ENCODE peak calls at places on chromosomes 7 and 10, in five cellular contexts. One of them, this sample, is unnamed.
A peak's percentile ranks its signal among the peaks of the same experiment; 100 is the strongest.

GRCh38 chr10:31318382-31318853 is 598 bp upstream of the ZEB1 start:
- DNase-seq in H1: no peak
- DNase-seq in neuronal stem cell: no peak
- DNase-seq in H9: peak; percentile 44
- DNase-seq in mesenchymal stem cell: peak; percentile 73
- DNase-seq in this sample: no peak

GRCh38 chr7:2774280-2774679 is 69.8 kb downstream of the GNA12 start:
- DNase-seq in H1: no peak
- DNase-seq in neuronal stem cell: no peak
- DNase-seq in H9: no peak
- DNase-seq in mesenchymal stem cell: no peak
- DNase-seq in this sample: peak; percentile 82

GRCh38 chr10:86763404-86763803 is 7.0 kb downstream of the BMPR1A start:
- DNase-seq in H1: no peak
- DNase-seq in neuronal stem cell: no peak
- DNase-seq in H9: no peak
- DNase-seq in mesenchymal stem cell: no peak
- DNase-seq in this sample: no peak

GRCh38 chr10:44974628-44975431 is 3.8 kb downstream of the DEPP1 start:
- DNase-seq in H1: no peak
- DNase-seq in neuronal stem cell: peak; percentile 66
- DNase-seq in H9: peak; percentile 76
- DNase-seq in mesenchymal stem cell: peak; percentile 64
- DNase-seq in this sample: peak; percentile 51

GRCh38 chr10:21162948-21163347 is 265.8 kb upstream of the NEBL start:
- DNase-seq in H1: no peak
- DNase-seq in neuronal stem cell: no peak
- DNase-seq in H9: no peak
- DNase-seq in mesenchymal stem cell: no peak
- DNase-seq in this sample: no peak

GRCh38 chr7:139058963-139059362 is 23.1 kb upstream of the ZC3HAV1L start:
- DNase-seq in H1: no peak
- DNase-seq in neuronal stem cell: no peak
- DNase-seq in H9: no peak
- DNase-seq in mesenchymal stem cell: no peak
- DNase-seq in this sample: no peak

GRCh38 chr10:132702601-132703304 is 83.2 kb downstream of the NKX6-2 start:
- DNase-seq in H1: no peak
- DNase-seq in neuronal stem cell: no peak
- DNase-seq in H9: peak; percentile 26
- DNase-seq in mesenchymal stem cell: no peak
- DNase-seq in this sample: peak; percentile 43

GRCh38 chr7:119105381-119105780 is 880.9 kb downstream of the ANKRD7 start:
- DNase-seq in H1: no peak
- DNase-seq in neuronal stem cell: no peak
- DNase-seq in H9: no peak
- DNase-seq in mesenchymal stem cell: no peak
- DNase-seq in this sample: peak; percentile 6

GRCh38 chr10:104351067-104351681 is 2.5 kb upstream of the CFAP58 start:
- DNase-seq in H1: no peak
- DNase-seq in neuronal stem cell: no peak
- DNase-seq in H9: no peak
- DNase-seq in mesenchymal stem cell: peak; percentile 65
- DNase-seq in this sample: peak; percentile 76

GRCh38 chr10:21533577-21534475 is at the start of gene MLLT10:
- DNase-seq in H1: peak; percentile 91
- DNase-seq in neuronal stem cell: peak; percentile 95
- DNase-seq in H9: peak; percentile 96
- DNase-seq in mesenchymal stem cell: peak; percentile 95
- DNase-seq in this sample: peak; percentile 93

GRCh38 chr7:134175724-134176350 is 48.7 kb downstream of the LRGUK start:
- DNase-seq in H1: no peak
- DNase-seq in neuronal stem cell: no peak
- DNase-seq in H9: no peak
- DNase-seq in mesenchymal stem cell: no peak
- DNase-seq in this sample: no peak

GRCh38 chr10:96292971-96293909 is 11.0 kb upstream of the DNTT start:
- DNase-seq in H1: no peak
- DNase-seq in neuronal stem cell: peak; percentile 33
- DNase-seq in H9: no peak
- DNase-seq in mesenchymal stem cell: peak; percentile 50
- DNase-seq in this sample: peak; percentile 75

GRCh38 chr7:96596120-96596826 is 113.4 kb downstream of the SEM1 start:
- DNase-seq in H1: no peak
- DNase-seq in neuronal stem cell: no peak
- DNase-seq in H9: no peak
- DNase-seq in mesenchymal stem cell: peak; percentile 7
- DNase-seq in this sample: no peak

GRCh38 chr7:73831656-73832579 is 1.1 kb downstream of the CLDN4 start:
- DNase-seq in H1: no peak
- DNase-seq in neuronal stem cell: no peak
- DNase-seq in H9: peak; percentile 95
- DNase-seq in mesenchymal stem cell: no peak
- DNase-seq in this sample: peak; percentile 90

GRCh38 chr10:71221586-71222202 is 9.3 kb downstream of the UNC5B start:
- DNase-seq in H1: no peak
- DNase-seq in neuronal stem cell: no peak
- DNase-seq in H9: no peak
- DNase-seq in mesenchymal stem cell: peak; percentile 37
- DNase-seq in this sample: no peak

GRCh38 chr7:20307119-20307518 is 23.6 kb upstream of the ITGB8 start:
- DNase-seq in H1: no peak
- DNase-seq in neuronal stem cell: peak; percentile 36
- DNase-seq in H9: no peak
- DNase-seq in mesenchymal stem cell: peak; percentile 92
- DNase-seq in this sample: peak; percentile 58

GRCh38 chr7:21966271-21966670 is 20.6 kb upstream of the CDCA7L start:
- DNase-seq in H1: no peak
- DNase-seq in neuronal stem cell: no peak
- DNase-seq in H9: no peak
- DNase-seq in mesenchymal stem cell: no peak
- DNase-seq in this sample: no peak

GRCh38 chr7:73738220-73738611 is 386 bp downstream of the ABHD11 start:
- DNase-seq in H1: no peak
- DNase-seq in neuronal stem cell: no peak
- DNase-seq in H9: peak; percentile 76
- DNase-seq in mesenchymal stem cell: peak; percentile 73
- DNase-seq in this sample: peak; percentile 46

GRCh38 chr7:83677180-83677866 is 28.4 kb upstream of the SEMA3E start:
- DNase-seq in H1: no peak
- DNase-seq in neuronal stem cell: no peak
- DNase-seq in H9: no peak
- DNase-seq in mesenchymal stem cell: peak; percentile 99
- DNase-seq in this sample: peak; percentile 38

GRCh38 chr7:151051108-151051507 is 2.8 kb downstream of the ASIC3 start:
- DNase-seq in H1: no peak
- DNase-seq in neuronal stem cell: peak; percentile 78
- DNase-seq in H9: peak; percentile 90
- DNase-seq in mesenchymal stem cell: peak; percentile 87
- DNase-seq in this sample: peak; percentile 74

DNA sequence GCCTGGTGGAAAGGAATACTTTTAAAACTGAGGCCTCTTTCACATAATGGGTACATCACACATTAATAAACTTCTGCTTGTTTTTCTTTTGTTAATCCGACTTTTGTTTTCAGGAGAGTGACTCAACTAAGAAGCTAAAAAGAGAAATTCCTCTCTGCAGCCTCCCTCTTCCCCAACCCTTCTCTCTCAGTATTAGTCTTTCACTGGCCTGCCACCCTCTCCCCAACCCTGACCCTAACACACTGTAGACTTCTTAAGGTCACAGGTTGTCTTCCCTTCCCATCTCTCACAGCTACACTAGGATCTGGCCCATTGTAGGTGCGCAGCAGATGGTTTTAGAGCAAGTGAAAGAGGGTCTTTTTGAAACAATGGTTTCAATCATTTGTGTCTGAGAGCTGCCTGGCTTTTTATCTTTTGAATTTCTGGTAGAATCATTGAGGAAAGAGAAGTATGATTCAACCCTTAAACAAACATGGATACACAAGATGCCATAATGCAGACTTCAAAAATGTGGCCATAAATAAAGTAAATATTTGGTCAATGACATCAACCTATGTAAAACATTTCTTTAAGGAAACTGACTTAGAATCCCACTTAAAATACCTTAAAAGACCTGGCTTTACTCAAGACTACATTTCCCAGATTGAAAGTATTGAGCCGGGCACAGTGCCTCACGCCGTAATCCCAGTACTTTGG is 17.9 kb upstream of the FFAR4 start:
- DNase-seq in H1: no peak
- DNase-seq in neuronal stem cell: no peak
- DNase-seq in H9: no peak
- DNase-seq in mesenchymal stem cell: peak; percentile 52
- DNase-seq in this sample: no peak
- H2BK120ac ChIP-seq in H1: no peak overlapping the region
- H2BK120ac ChIP-seq in neuronal stem cell: no peak overlapping the region
- H2BK120ac ChIP-seq in H9: no peak overlapping the region
- H2BK120ac ChIP-seq in mesenchymal stem cell: no peak overlapping the region
- H2BK120ac ChIP-seq in this sample: no peak overlapping the region

GRCh38 chr10:63132651-63133055 is 475 bp upstream of the NRBF2 start:
- DNase-seq in H1: no peak
- DNase-seq in neuronal stem cell: no peak
- DNase-seq in H9: no peak
- DNase-seq in mesenchymal stem cell: no peak
- DNase-seq in this sample: no peak

GRCh38 chr10:63129888-63130287 is 3.2 kb upstream of the NRBF2 start:
- DNase-seq in H1: no peak
- DNase-seq in neuronal stem cell: no peak
- DNase-seq in H9: peak; percentile 48
- DNase-seq in mesenchymal stem cell: no peak
- DNase-seq in this sample: no peak

GRCh38 chr10:63133787-63134557 is 844 bp downstream of the NRBF2 start:
- DNase-seq in H1: no peak
- DNase-seq in neuronal stem cell: no peak
- DNase-seq in H9: no peak
- DNase-seq in mesenchymal stem cell: peak; percentile 51
- DNase-seq in this sample: peak; percentile 25

GRCh38 chr10:63137306-63137705 is 4.2 kb downstream of the NRBF2 start:
- DNase-seq in H1: no peak
- DNase-seq in neuronal stem cell: no peak
- DNase-seq in H9: no peak
- DNase-seq in mesenchymal stem cell: peak; percentile 92
- DNase-seq in this sample: no peak

GRCh38 chr10:63133056-63133786 is at the start of gene NRBF2:
- DNase-seq in H1: peak; percentile 94
- DNase-seq in neuronal stem cell: peak; percentile 85
- DNase-seq in H9: peak; percentile 99
- DNase-seq in mesenchymal stem cell: peak; percentile 96
- DNase-seq in this sample: peak; percentile 98
- H4K8ac ChIP-seq in H1: peak within 1 kb of the TSS; percentile 19
- H4K8ac ChIP-seq in neuronal stem cell: peak within 1 kb of the TSS; percentile 56
- H4K8ac ChIP-seq in H9: no peak within 1 kb of the TSS
- H4K8ac ChIP-seq in mesenchymal stem cell: peak within 1 kb of the TSS; percentile 93
- H4K8ac ChIP-seq in this sample: peak within 1 kb of the TSS; percentile 82

GRCh38 chr7:117118579-117119180 is 165.4 kb downstream of the ST7 start:
- DNase-seq in H1: peak; percentile 10
- DNase-seq in neuronal stem cell: no peak
- DNase-seq in H9: no peak
- DNase-seq in mesenchymal stem cell: no peak
- DNase-seq in this sample: no peak
- H2BK12ac ChIP-seq in H1: no peak overlapping the region
- H2BK12ac ChIP-seq in neuronal stem cell: no peak overlapping the region
- H2BK12ac ChIP-seq in H9: no peak overlapping the region
- H2BK12ac ChIP-seq in mesenchymal stem cell: no peak overlapping the region
- H2BK12ac ChIP-seq in this sample: no peak overlapping the region

GRCh38 chr7:155229548-155230168 is 68.0 kb upstream of the INSIG1 start:
- DNase-seq in H1: no peak
- DNase-seq in neuronal stem cell: no peak
- DNase-seq in H9: no peak
- DNase-seq in mesenchymal stem cell: no peak
- DNase-seq in this sample: peak; percentile 27

GRCh38 chr7:155232911-155233702 is 64.6 kb upstream of the INSIG1 start:
- DNase-seq in H1: no peak
- DNase-seq in neuronal stem cell: no peak
- DNase-seq in H9: no peak
- DNase-seq in mesenchymal stem cell: peak; percentile 56
- DNase-seq in this sample: no peak

GRCh38 chr7:155231941-155232340 is 65.7 kb upstream of the INSIG1 start:
- DNase-seq in H1: no peak
- DNase-seq in neuronal stem cell: no peak
- DNase-seq in H9: no peak
- DNase-seq in mesenchymal stem cell: no peak
- DNase-seq in this sample: no peak

GRCh38 chr7:155230169-155230593 is 67.5 kb upstream of the INSIG1 start:
- DNase-seq in H1: no peak
- DNase-seq in neuronal stem cell: peak; percentile 27
- DNase-seq in H9: peak; percentile 46
- DNase-seq in mesenchymal stem cell: peak; percentile 91
- DNase-seq in this sample: peak; percentile 94

DNA sequence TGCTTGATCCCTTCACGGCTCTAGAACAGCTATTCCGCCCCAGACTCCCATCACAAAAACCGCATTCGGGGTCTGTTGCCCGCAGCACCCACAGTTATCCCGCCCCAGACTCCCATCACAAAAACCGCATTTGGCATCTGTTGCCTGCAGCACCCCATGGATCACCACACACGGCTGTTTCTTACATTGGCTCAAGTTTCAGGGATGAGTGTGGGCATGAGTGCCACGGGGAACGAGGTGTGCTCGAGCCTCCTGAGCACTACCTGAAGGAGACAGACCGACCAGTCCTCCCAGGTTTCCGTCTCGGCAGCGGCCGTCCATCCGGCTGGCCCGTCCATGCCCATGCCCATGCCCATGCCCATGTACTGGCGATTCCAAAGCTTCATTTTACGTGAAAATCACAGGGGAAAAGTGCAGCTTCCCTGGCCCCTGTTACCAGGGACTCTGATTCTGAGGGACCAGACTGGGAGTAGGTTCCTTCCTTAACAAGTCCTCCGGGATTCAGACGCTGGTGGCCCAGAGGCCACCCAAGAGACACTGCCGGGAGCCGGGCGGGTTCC is 66.4 kb upstream of the INSIG1 start:
- DNase-seq in H1: no peak
- DNase-seq in neuronal stem cell: no peak
- DNase-seq in H9: no peak
- DNase-seq in mesenchymal stem cell: no peak
- DNase-seq in this sample: no peak
- H2BK120ac ChIP-seq in H1: no peak overlapping the region
- H2BK120ac ChIP-seq in neuronal stem cell: no peak overlapping the region
- H2BK120ac ChIP-seq in H9: no peak overlapping the region
- H2BK120ac ChIP-seq in mesenchymal stem cell: no peak overlapping the region
- H2BK120ac ChIP-seq in this sample: no peak overlapping the region

DNA sequence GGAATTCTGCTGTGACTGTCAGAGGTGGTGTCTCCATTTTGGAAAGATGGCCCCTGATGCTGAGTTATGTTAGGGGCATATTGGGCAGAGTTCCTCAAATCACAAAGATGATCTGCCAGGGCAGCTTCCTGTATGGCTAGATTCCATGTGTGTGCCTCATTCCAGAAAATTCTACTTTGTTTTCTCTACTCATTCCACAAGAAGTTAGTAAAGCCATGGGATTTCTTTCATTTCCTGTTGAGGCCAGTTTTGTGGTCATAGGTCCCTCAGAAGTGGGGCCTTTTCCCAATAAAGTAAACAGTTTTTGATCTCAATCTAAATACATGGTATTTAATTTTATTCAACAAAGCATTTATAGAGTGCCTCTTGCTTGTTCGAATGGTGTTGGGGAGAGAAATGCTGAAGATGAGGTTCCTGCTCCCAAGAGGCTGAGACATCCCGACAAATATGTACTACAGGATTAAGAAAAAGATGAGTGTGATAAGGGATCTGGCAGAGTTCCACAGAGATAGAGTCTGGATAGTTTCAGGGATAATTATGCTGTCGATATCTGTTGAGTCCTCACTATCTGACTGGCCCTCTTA is 33.0 kb downstream of the MINDY4 start:
- DNase-seq in H1: no peak
- DNase-seq in neuronal stem cell: no peak
- DNase-seq in H9: no peak
- DNase-seq in mesenchymal stem cell: peak; percentile 89
- DNase-seq in this sample: no peak
- H4K8ac ChIP-seq in H1: no peak overlapping the region
- H4K8ac ChIP-seq in neuronal stem cell: no peak overlapping the region
- H4K8ac ChIP-seq in H9: no peak overlapping the region
- H4K8ac ChIP-seq in mesenchymal stem cell: peak overlapping the region; percentile 97
- H4K8ac ChIP-seq in this sample: no peak overlapping the region

This sample was measured in trophoblast cell.